ENCODE peak calls at places on chromosomes 4 and X, in seven cellular contexts. M, J, O, L, P, Z and D are unnamed samples.

GRCh38 chr4:79338148-79338547 is 12.3 kb upstream of the NAA11 start:
- DNase-seq in M (no peak), P (no peak), Z (no peak), O (no peak), L (no peak), J (no peak), D (no peak)

GRCh38 chr4:156109943-156110925 is 156.6 kb upstream of the CTSO start:
- DNase-seq in J (no peak), L (no peak), O (no peak), P (no peak), M (no peak), Z (peak; percentile 34), D (no peak)

GRCh38 chr4:2289955-2290333 is 28.0 kb upstream of the MXD4 start:
- DNase-seq in M (no peak), O (no peak), P (no peak), L (no peak), Z (no peak), J (no peak), D (no peak)

GRCh38 chr4:8165374-8165896 is 6.8 kb upstream of the ABLIM2 start:
- DNase-seq in Z (no peak), P (no peak), M (no peak), O (no peak), J (no peak), L (no peak), D (no peak)

GRCh38 chrX:113305496-113305895 is 464.9 kb upstream of the AMOT start:
- DNase-seq in P (peak; percentile 59), L (no peak), J (peak; percentile 2), Z (no peak), O (no peak), M (no peak), D (no peak)

GRCh38 chr4:143391895-143392294 is 55.2 kb downstream of the GAB1 start:
- DNase-seq in L (no peak), P (peak; percentile 26), O (no peak), M (no peak), J (no peak), Z (no peak), D (no peak)

GRCh38 chr4:100348472-100348871 is 158.2 kb upstream of the DDIT4L start:
- DNase-seq in L (no peak), J (peak; percentile 75), P (peak; percentile 66), O (no peak), Z (no peak), M (no peak), D (no peak)

GRCh38 chrX:153938226-153938786 is 3.5 kb upstream of the NAA10 start:
- DNase-seq in Z (no peak), L (no peak), M (no peak), P (no peak), J (no peak), O (no peak), D (no peak)

GRCh38 chrX:132257116-132257515 is 37.9 kb upstream of the RAP2C start:
- DNase-seq in P (peak; percentile 15), J (no peak), M (no peak), L (no peak), Z (no peak), O (no peak), D (no peak)

GRCh38 chr4:107896158-107896645 is 35.1 kb upstream of the CYP2U1 start:
- DNase-seq in O (no peak), Z (no peak), M (no peak), P (peak; percentile 97), L (no peak), J (peak; percentile 99), D (no peak)

GRCh38 chr4:14254252-14254651 is 626.7 kb upstream of the BOD1L1 start:
- DNase-seq in P (peak; percentile 17), Z (peak; percentile 24), O (peak; percentile 22), L (peak; percentile 25), J (peak; percentile 32), M (no peak), D (peak; percentile 55)

GRCh38 chrX:115339441-115340025 is 50.0 kb downstream of the LUZP4 start:
- DNase-seq in P (no peak), O (no peak), Z (no peak), M (no peak), L (no peak), J (no peak), D (no peak)

GRCh38 chr4:149164282-149164681 is 651.4 kb downstream of the IQCM start:
- DNase-seq in P (peak; percentile 64), L (no peak), O (no peak), Z (no peak), M (no peak), J (peak; percentile 78), D (no peak)

GRCh38 chrX:18714910-18715309 is 7.5 kb downstream of the PPEF1 start:
- DNase-seq in M (no peak), P (no peak), Z (no peak), J (no peak), O (no peak), L (no peak), D (no peak)

GRCh38 chr4:146032234-146032860 is 93.7 kb upstream of the ZNF827 start:
- DNase-seq in L (peak; percentile 43), P (no peak), Z (no peak), O (no peak), J (no peak), M (no peak), D (no peak)

GRCh38 chrX:69496143-69496542 is 8.0 kb upstream of the NALF2 start:
- DNase-seq in J (peak; percentile 68), L (no peak), P (no peak), O (no peak), M (no peak), Z (no peak), D (no peak)

GRCh38 chr4:8351931-8352367 is 82.4 kb downstream of the HTRA3 start:
- DNase-seq in Z (no peak), L (no peak), P (peak; percentile 71), O (no peak), M (no peak), J (no peak), D (no peak)

GRCh38 chrX:40148439-40149285 is 50.9 kb upstream of the BCOR start:
- DNase-seq in Z (no peak), J (no peak), L (peak; percentile 64), O (no peak), P (no peak), M (no peak), D (no peak)

GRCh38 chr4:88706574-88706973 is 8.9 kb upstream of the NAP1L5 start:
- DNase-seq in P (peak; percentile 71), L (no peak), O (peak; percentile 62), M (no peak), Z (peak; percentile 28), J (peak; percentile 67), D (no peak)

GRCh38 chr4:73223258-73223651 is 35.3 kb downstream of the ANKRD17 start:
- DNase-seq in J (no peak), O (no peak), L (no peak), Z (no peak), M (no peak), P (no peak), D (no peak)

GRCh38 chrX:66163849-66164401 is at the start of gene HEPH:
- DNase-seq in L (no peak), Z (no peak), M (no peak), P (peak; percentile 12), O (no peak), J (no peak), D (no peak)

GRCh38 chr4:154741877-154742851 is 1.6 kb upstream of the LRAT start:
- DNase-seq in Z (no peak), M (no peak), L (peak; percentile 19), P (peak; percentile 36), J (peak; percentile 17), O (no peak), D (no peak)

GRCh38 chr4:2964077-2964471 is 703 bp downstream of the GRK4 start:
- DNase-seq in J (no peak), M (no peak), P (no peak), Z (no peak), L (no peak), O (no peak), D (no peak)

GRCh38 chrX:121975666-121976065 is 928.3 kb downstream of the GLUD2 start:
- DNase-seq in L (no peak), Z (no peak), M (no peak), J (peak; percentile 19), P (no peak), O (no peak), D (no peak)

GRCh38 chrX:65406532-65406931 is 128.1 kb downstream of the LAS1L start:
- DNase-seq in O (no peak), J (no peak), M (peak; percentile 46), L (peak; percentile 32), Z (no peak), P (no peak), D (no peak)

GRCh38 chr4:60396680-60397079 is 803.4 kb upstream of the ADGRL3 start:
- DNase-seq in M (no peak), J (no peak), P (no peak), O (no peak), Z (no peak), L (no peak), D (no peak)

GRCh38 chr4:8819421-8820177 is 52.0 kb downstream of the HMX1 start:
- DNase-seq in J (no peak), M (peak; percentile 8), L (no peak), O (no peak), Z (no peak), P (no peak), D (no peak)

GRCh38 chr4:61583696-61584095 is 383.6 kb downstream of the ADGRL3 start:
- DNase-seq in M (no peak), P (peak; percentile 68), J (peak; percentile 84), L (no peak), Z (no peak), O (no peak), D (no peak)

GRCh38 chrX:76555816-76556215 is 128.3 kb downstream of the MAGEE1 start:
- DNase-seq in M (no peak), O (peak; percentile 1), L (no peak), J (peak; percentile 15), Z (peak; percentile 29), P (peak; percentile 9), D (no peak)